ENCODE peak calls at places on chromosomes 7 and 10, in ten cellular contexts. T, Q, R, D, J, W, X, E, L and Z are unnamed samples.

GRCh38 chr10:127872871-127873600 is 19.7 kb downstream of the CLRN3 start:
- DNase-seq in T (no peak), Q (no peak), R (no peak), D (no peak), J (peak; percentile 85), W (no peak), X (no peak), E (no peak), L (no peak), Z (no peak)

GRCh38 chr7:101625076-101625914 is 3.8 kb downstream of the MYL10 start:
- DNase-seq in T (peak; percentile 67), Q (no peak), R (no peak), D (no peak), J (no peak), W (peak; percentile 65), X (no peak), E (no peak), L (no peak), Z (no peak)

GRCh38 chr7:106721816-106722785 is 61.1 kb upstream of the CCDC71L start:
- DNase-seq in T (no peak), Q (no peak), R (no peak), D (no peak), J (no peak), W (no peak), X (no peak), E (no peak), L (no peak), Z (no peak)

GRCh38 chr7:134513169-134513752 is 14.1 kb upstream of the AKR1B10 start:
- DNase-seq in T (peak; percentile 83), Q (no peak), R (peak; percentile 80), D (peak; percentile 72), J (peak; percentile 45), W (peak; percentile 85), X (no peak), E (peak; percentile 67), L (no peak), Z (no peak)

GRCh38 chr10:70222340-70222794 is 10.9 kb downstream of the PPA1 start:
- DNase-seq in T (no peak), Q (peak; percentile 65), R (peak; percentile 94), D (no peak), J (no peak), W (no peak), X (no peak), E (no peak), L (no peak), Z (no peak)

GRCh38 chr10:70458329-70459060 is 17.0 kb upstream of the NODAL start:
- DNase-seq in T (peak; percentile 63), Q (peak; percentile 46), R (peak; percentile 62), D (peak; percentile 86), J (peak; percentile 45), W (peak; percentile 86), X (peak; percentile 78), E (peak; percentile 81), L (no peak), Z (peak; percentile 90)

GRCh38 chr7:106959753-106960152 is 84.8 kb upstream of the PRKAR2B start:
- DNase-seq in T (peak; percentile 78), Q (no peak), R (no peak), D (no peak), J (no peak), W (peak; percentile 84), X (no peak), E (peak; percentile 53), L (no peak), Z (no peak)

GRCh38 chr7:13894956-13895355 is 94.5 kb downstream of the ETV1 start:
- DNase-seq in T (no peak), Q (no peak), R (no peak), D (no peak), J (no peak), W (no peak), X (no peak), E (no peak), L (no peak), Z (no peak)

GRCh38 chr7:50324113-50324512 is 19.6 kb downstream of the IKZF1 start:
- DNase-seq in T (no peak), Q (no peak), R (no peak), D (no peak), J (no peak), W (no peak), X (no peak), E (no peak), L (no peak), Z (no peak)

GRCh38 chr7:50330701-50331100 is 26.2 kb downstream of the IKZF1 start:
- DNase-seq in T (no peak), Q (no peak), R (no peak), D (no peak), J (no peak), W (no peak), X (no peak), E (no peak), L (no peak), Z (no peak)

GRCh38 chr7:50330254-50330653 is 25.7 kb downstream of the IKZF1 start:
- DNase-seq in T (no peak), Q (no peak), R (no peak), D (no peak), J (no peak), W (no peak), X (no peak), E (no peak), L (no peak), Z (no peak)

GRCh38 chr7:50329775-50330174 is 25.3 kb downstream of the IKZF1 start:
- DNase-seq in T (no peak), Q (no peak), R (no peak), D (no peak), J (no peak), W (no peak), X (no peak), E (no peak), L (no peak), Z (no peak)

GRCh38 chr7:50327443-50327842 is 22.9 kb downstream of the IKZF1 start:
- DNase-seq in T (no peak), Q (no peak), R (no peak), D (no peak), J (no peak), W (no peak), X (no peak), E (no peak), L (no peak), Z (no peak)
- H3K4me1 ChIP-seq in T (no peaks in the 10 kb centered on the region), Q (no peaks in the 10 kb centered on the region), R (no peaks in the 10 kb centered on the region), D (no peaks in the 10 kb centered on the region), J (no peaks in the 10 kb centered on the region), W (no peaks in the 10 kb centered on the region), X (no peaks in the 10 kb centered on the region), E (peaks cover 19% of the 10 kb centered on the region), L (peaks cover 19% of the 10 kb centered on the region), Z (peaks cover 34% of the 10 kb centered on the region)

DNA sequence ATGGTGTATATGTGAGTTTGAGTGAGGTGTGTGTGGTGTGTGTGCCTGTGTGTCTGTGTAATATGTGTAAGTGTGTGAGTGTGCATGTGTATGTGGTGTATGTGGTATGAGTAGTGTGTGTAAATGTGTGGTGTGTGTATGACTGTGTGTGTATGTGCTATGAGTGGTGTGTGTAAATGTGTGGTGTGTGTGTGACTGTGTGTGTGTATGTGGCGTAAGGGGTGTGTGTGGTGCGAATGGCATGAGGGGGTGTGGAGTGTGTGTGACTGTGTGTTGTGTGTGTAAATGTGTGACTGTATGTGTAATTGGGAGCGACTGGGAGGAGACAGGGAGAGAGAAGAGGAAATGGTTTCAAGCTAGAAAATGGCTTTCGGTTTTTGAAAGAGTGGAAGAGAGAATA is 23.6 kb upstream of the GATAD1 start:
- DNase-seq in T (no peak), Q (no peak), R (no peak), D (no peak), J (no peak), W (no peak), X (no peak), E (no peak), L (no peak), Z (no peak)
- H3K27ac ChIP-seq in T (no peak overlapping the region), Q (no peak overlapping the region), R (no peak overlapping the region), D (peak overlapping the region; percentile 5), J (no peak overlapping the region), W (no peak overlapping the region), X (no peak overlapping the region), E (peak overlapping the region; percentile 60), L (no peak overlapping the region), Z (peak overlapping the region; percentile 45)

GRCh38 chr10:29517352-29517923 is 117.3 kb downstream of the SVIL start:
- DNase-seq in T (peak; percentile 96), Q (no peak), R (no peak), D (peak; percentile 60), J (peak; percentile 39), W (peak; percentile 93), X (no peak), E (peak; percentile 39), L (no peak), Z (no peak)
- TF ChIP-seq CTCF in T (peak; percentile 72), Q (no peak), R (peak; percentile 64), D (peak; percentile 28), J (peak; percentile 51), W (peak; percentile 85), X (no peak), E (peak; percentile 64), L (no peak), Z (peak; percentile 36)

DNA sequence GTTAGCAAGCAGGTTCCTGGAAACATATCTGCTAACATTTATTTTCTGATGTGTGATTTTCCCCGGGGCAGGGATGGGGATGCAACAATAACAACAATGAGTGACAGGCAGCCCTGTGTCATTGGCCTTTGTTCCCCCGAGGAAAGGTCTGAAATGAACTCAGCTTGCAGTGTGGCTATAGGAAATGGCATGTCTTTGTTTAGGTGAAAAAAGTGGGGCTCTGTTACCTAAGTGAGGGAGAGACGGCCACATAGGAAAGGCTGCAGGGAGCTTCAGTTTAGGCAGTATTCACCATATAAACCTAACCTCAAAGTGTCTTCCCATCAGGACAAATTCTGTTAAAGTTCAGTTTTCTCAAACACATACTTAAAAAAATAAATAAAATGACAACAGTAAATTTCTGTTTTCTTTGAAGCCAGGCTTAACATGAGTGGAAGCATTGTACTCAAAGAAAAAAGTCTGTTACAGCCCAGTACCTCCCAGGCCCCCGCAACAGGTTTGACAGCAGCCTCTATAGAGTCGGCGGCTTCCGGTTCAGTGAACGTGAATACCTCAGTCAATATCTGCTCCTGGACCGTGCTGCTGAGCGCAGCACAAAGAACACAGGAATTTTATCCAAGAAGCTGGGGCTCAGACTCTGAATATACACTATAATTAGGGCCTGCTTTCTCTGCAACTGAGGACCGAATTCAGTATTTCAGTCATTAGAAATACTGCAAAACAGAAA is 168.3 kb downstream of the GLI3 start:
- DNase-seq in T (peak; percentile 46), Q (no peak), R (no peak), D (no peak), J (no peak), W (no peak), X (no peak), E (no peak), L (no peak), Z (no peak)
- H3K4me1 ChIP-seq in T (peaks cover 62% of the 10 kb centered on the region), Q (no peaks in the 10 kb centered on the region), R (no peaks in the 10 kb centered on the region), D (no peaks in the 10 kb centered on the region), J (no peaks in the 10 kb centered on the region), W (peaks cover 2% of the 10 kb centered on the region), X (no peaks in the 10 kb centered on the region), E (no peaks in the 10 kb centered on the region), L (peaks cover 50% of the 10 kb centered on the region), Z (no peaks in the 10 kb centered on the region)

DNA sequence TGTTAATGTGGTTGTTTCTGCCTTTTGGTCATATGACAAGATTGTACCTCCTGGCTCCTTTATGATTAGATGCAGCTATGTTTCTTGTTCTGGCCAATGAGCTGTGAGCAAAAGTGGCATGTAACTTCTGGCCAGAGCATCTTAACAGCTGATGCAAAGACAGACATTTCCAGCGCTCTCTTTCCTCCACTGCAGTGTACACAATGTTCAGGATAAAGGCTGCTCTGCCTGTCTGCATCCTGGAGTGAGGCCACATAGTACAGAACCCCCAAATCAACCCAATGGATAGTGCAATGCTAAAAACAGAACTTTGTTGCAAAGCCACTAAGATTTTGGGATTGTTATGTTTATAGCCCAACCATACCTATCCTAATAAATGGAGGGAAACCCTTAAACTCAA is 17.9 kb downstream of the EPC1 start:
- DNase-seq in T (no peak), Q (no peak), R (no peak), D (no peak), J (no peak), W (no peak), X (no peak), E (no peak), L (no peak), Z (no peak)
- H3K27ac ChIP-seq in T (no peak overlapping the region), Q (no peak overlapping the region), R (no peak overlapping the region), D (peak overlapping the region; percentile 10), J (no peak overlapping the region), W (no peak overlapping the region), X (no peak overlapping the region), E (no peak overlapping the region), L (no peak overlapping the region), Z (no peak overlapping the region)